ENCODE peak calls at places on chromosome 2, in four cellular contexts. C, O, Q and M are unnamed samples.

GRCh38 chr2:222709191-222709891 is 37.9 kb downstream of the MOGAT1 start:
- DNase-seq in Q (peak), O (peak), C (peak), M (peak)

GRCh38 chr2:72154386-72154785 is 6.7 kb upstream of the CYP26B1 start:
- DNase-seq in O (no peak), C (no peak), Q (no peak), M (no peak)

GRCh38 chr2:195694553-195694952 is 37.5 kb downstream of the SLC39A10 start:
- DNase-seq in O (no peak), Q (no peak), C (peak), M (no peak)

GRCh38 chr2:223040527-223040926 is 11.5 kb upstream of the KCNE4 start:
- DNase-seq in O (no peak), C (no peak), Q (no peak), M (no peak)

GRCh38 chr2:10931710-10932255 is 20.0 kb downstream of the KCNF1 start:
- DNase-seq in O (peak), C (no peak), Q (no peak), M (no peak)

GRCh38 chr2:48674933-48675332 is 57.3 kb downstream of the GTF2A1L start:
- DNase-seq in Q (no peak), C (no peak), O (no peak), M (no peak)

GRCh38 chr2:109689182-109689935 is 75.2 kb downstream of the SOWAHC start:
- DNase-seq in C (no peak), Q (no peak), O (no peak), M (no peak)

GRCh38 chr2:2747797-2748301 is 416.8 kb upstream of the MYT1L start:
- DNase-seq in O (no peak), Q (no peak), C (no peak), M (no peak)

GRCh38 chr2:163610817-163611556 is 124.8 kb downstream of the FIGN start:
- DNase-seq in O (peak), Q (no peak), C (no peak), M (no peak)